ENCODE peak calls at places on chromosomes 11 and 22, in seven cellular contexts. M is heart right ventricle; F is NCI-H345; J is NCI-H1092; H is astrocyte of the spinal cord; P is HT1080; C is stimulated activated naive B cell treated with anti-CD40 and anti-IgM and Interleukin-4, amounts not matched to agents 10 μg/mL and 1 μg/mL and 100 μg/mL, for 72 hours. E is an unnamed sample.

GRCh38 chr22:25718109-25718830 is 23.7 kb upstream of the MYO18B start:
- DNase-seq in M (no peak), F (no peak), J (no peak), H (no peak), P (no peak), C (no peak), E (no peak)

GRCh38 chr11:118918128-118918685 is 7.5 kb downstream of the BCL9L start:
- DNase-seq in M (peak), F (no peak), J (peak), H (peak), P (peak), C (no peak), E (peak)

GRCh38 chr11:109960831-109961230 is 132.4 kb upstream of the ZC3H12C start:
- DNase-seq in M (peak), F (no peak), J (no peak), H (peak), P (no peak), C (no peak), E (no peak)

GRCh38 chr11:117437041-117437790 is 109.6 kb downstream of the CEP164 start:
- DNase-seq in M (no peak), F (no peak), J (no peak), H (no peak), P (no peak), C (no peak), E (no peak)

GRCh38 chr11:118883368-118884071 is at the start of gene CXCR5:
- DNase-seq in M (no peak), F (no peak), J (no peak), H (peak), P (peak), C (peak), E (no peak)

GRCh38 chr22:37893583-37893983 is 12.5 kb upstream of the MICALL1 start:
- DNase-seq in M (no peak), F (no peak), J (no peak), H (no peak), P (no peak), C (no peak), E (no peak)

GRCh38 chr11:103727262-103727661 is 309.2 kb upstream of the DDI1 start:
- DNase-seq in M (no peak), F (no peak), J (no peak), H (no peak), P (no peak), C (no peak), E (no peak)

GRCh38 chr11:111878385-111878765 is 590 bp downstream of the FDXACB1 start:
- DNase-seq in M (no peak), F (peak), J (peak), H (no peak), P (no peak), C (no peak), E (no peak)

GRCh38 chr11:22730319-22730718 is 63.9 kb downstream of the GAS2 start:
- DNase-seq in M (no peak), F (peak), J (peak), H (no peak), P (no peak), C (no peak), E (no peak)

GRCh38 chr22:47716890-47717615 is 954.6 kb downstream of the TBC1D22A start:
- DNase-seq in M (no peak), F (no peak), J (no peak), H (no peak), P (no peak), C (no peak), E (no peak)

GRCh38 chr22:44523981-44524759 is 26.1 kb upstream of the RTL6 start:
- DNase-seq in M (no peak), F (no peak), J (no peak), H (peak), P (peak), C (no peak), E (no peak)

GRCh38 chr22:39264344-39265116 is 19.7 kb upstream of the PDGFB start:
- DNase-seq in M (peak), F (no peak), J (no peak), H (no peak), P (no peak), C (peak), E (no peak)

GRCh38 chr11:8333431-8334401 is 70.0 kb upstream of the LMO1 start:
- DNase-seq in M (no peak), F (no peak), J (no peak), H (no peak), P (peak), C (no peak), E (no peak)

GRCh38 chr11:92269021-92269420 is 44.4 kb downstream of the FAT3 start:
- DNase-seq in M (no peak), F (no peak), J (no peak), H (peak), P (peak), C (no peak), E (no peak)

GRCh38 chr22:27578937-27579617 is 222.5 kb downstream of the MN1 start:
- DNase-seq in M (no peak), F (no peak), J (no peak), H (no peak), P (no peak), C (no peak), E (no peak)

GRCh38 chr11:31818874-31819331 is 7.8 kb upstream of the PAX6 start:
- DNase-seq in M (no peak), F (no peak), J (no peak), H (no peak), P (no peak), C (no peak), E (no peak)